ENCODE peak calls at places on chromosomes 4 and X, in five cellular contexts. One of them, this sample, is unnamed.

GRCh38 chr4:143397887-143398286 is 61.2 kb downstream of the GAB1 start:
- DNase-seq in stimulated activated CD4-positive, alpha-beta T cell treated with anti-CD3 and anti-CD28 coated beads, TNF-alpha, amount 100 ng/mL, for 48 hours: no peak
- DNase-seq in GM12891: no peak
- DNase-seq in activated gamma-delta T cell treated with anti-CD3 and anti-CD28 coated beads, Interleukin-2, amount 50 U/mL, for 16 hours: no peak
- DNase-seq in stimulated activated naive B cell treated with anti-CD40 and anti-IgM and Interleukin-4, amounts not matched to agents 10 μg/mL and 1 μg/mL and 100 μg/mL, for 72 hours: no peak
- DNase-seq in this sample: no peak

GRCh38 chr4:14650127-14650526 is 352.2 kb upstream of the CPEB2 start:
- DNase-seq in GM12891: no peak
- DNase-seq in stimulated activated CD4-positive, alpha-beta T cell treated with anti-CD3 and anti-CD28 coated beads, TNF-alpha, amount 100 ng/mL, for 48 hours: no peak
- DNase-seq in stimulated activated naive B cell treated with anti-CD40 and anti-IgM and Interleukin-4, amounts not matched to agents 10 μg/mL and 1 μg/mL and 100 μg/mL, for 72 hours: no peak
- DNase-seq in activated gamma-delta T cell treated with anti-CD3 and anti-CD28 coated beads, Interleukin-2, amount 50 U/mL, for 16 hours: no peak
- DNase-seq in this sample: no peak

GRCh38 chr4:8553216-8553615 is 27.0 kb upstream of the GPR78 start:
- DNase-seq in GM12891: no peak
- DNase-seq in stimulated activated naive B cell treated with anti-CD40 and anti-IgM and Interleukin-4, amounts not matched to agents 10 μg/mL and 1 μg/mL and 100 μg/mL, for 72 hours: no peak
- DNase-seq in stimulated activated CD4-positive, alpha-beta T cell treated with anti-CD3 and anti-CD28 coated beads, TNF-alpha, amount 100 ng/mL, for 48 hours: no peak
- DNase-seq in activated gamma-delta T cell treated with anti-CD3 and anti-CD28 coated beads, Interleukin-2, amount 50 U/mL, for 16 hours: no peak
- DNase-seq in this sample: no peak

GRCh38 chr4:25637581-25638220 is 17.9 kb upstream of the SLC34A2 start:
- DNase-seq in stimulated activated CD4-positive, alpha-beta T cell treated with anti-CD3 and anti-CD28 coated beads, TNF-alpha, amount 100 ng/mL, for 48 hours: no peak
- DNase-seq in GM12891: no peak
- DNase-seq in stimulated activated naive B cell treated with anti-CD40 and anti-IgM and Interleukin-4, amounts not matched to agents 10 μg/mL and 1 μg/mL and 100 μg/mL, for 72 hours: no peak
- DNase-seq in activated gamma-delta T cell treated with anti-CD3 and anti-CD28 coated beads, Interleukin-2, amount 50 U/mL, for 16 hours: no peak
- DNase-seq in this sample: no peak

GRCh38 chr4:16227462-16227868 is 1.2 kb upstream of the TAPT1 start:
- DNase-seq in stimulated activated naive B cell treated with anti-CD40 and anti-IgM and Interleukin-4, amounts not matched to agents 10 μg/mL and 1 μg/mL and 100 μg/mL, for 72 hours: peak; percentile 27
- DNase-seq in GM12891: no peak
- DNase-seq in stimulated activated CD4-positive, alpha-beta T cell treated with anti-CD3 and anti-CD28 coated beads, TNF-alpha, amount 100 ng/mL, for 48 hours: no peak
- DNase-seq in activated gamma-delta T cell treated with anti-CD3 and anti-CD28 coated beads, Interleukin-2, amount 50 U/mL, for 16 hours: no peak
- DNase-seq in this sample: no peak

GRCh38 chrX:103052625-103053024 is 11.3 kb downstream of the BEX1 start:
- DNase-seq in activated gamma-delta T cell treated with anti-CD3 and anti-CD28 coated beads, Interleukin-2, amount 50 U/mL, for 16 hours: no peak
- DNase-seq in GM12891: no peak
- DNase-seq in stimulated activated naive B cell treated with anti-CD40 and anti-IgM and Interleukin-4, amounts not matched to agents 10 μg/mL and 1 μg/mL and 100 μg/mL, for 72 hours: no peak
- DNase-seq in stimulated activated CD4-positive, alpha-beta T cell treated with anti-CD3 and anti-CD28 coated beads, TNF-alpha, amount 100 ng/mL, for 48 hours: no peak
- DNase-seq in this sample: no peak

GRCh38 chrX:44157858-44158257 is 184.7 kb upstream of the NDP start:
- DNase-seq in stimulated activated CD4-positive, alpha-beta T cell treated with anti-CD3 and anti-CD28 coated beads, TNF-alpha, amount 100 ng/mL, for 48 hours: no peak
- DNase-seq in activated gamma-delta T cell treated with anti-CD3 and anti-CD28 coated beads, Interleukin-2, amount 50 U/mL, for 16 hours: no peak
- DNase-seq in stimulated activated naive B cell treated with anti-CD40 and anti-IgM and Interleukin-4, amounts not matched to agents 10 μg/mL and 1 μg/mL and 100 μg/mL, for 72 hours: no peak
- DNase-seq in GM12891: no peak
- DNase-seq in this sample: no peak

GRCh38 chr4:102665527-102665926 is 95.2 kb downstream of the MANBA start:
- DNase-seq in GM12891: no peak
- DNase-seq in activated gamma-delta T cell treated with anti-CD3 and anti-CD28 coated beads, Interleukin-2, amount 50 U/mL, for 16 hours: no peak
- DNase-seq in stimulated activated naive B cell treated with anti-CD40 and anti-IgM and Interleukin-4, amounts not matched to agents 10 μg/mL and 1 μg/mL and 100 μg/mL, for 72 hours: no peak
- DNase-seq in stimulated activated CD4-positive, alpha-beta T cell treated with anti-CD3 and anti-CD28 coated beads, TNF-alpha, amount 100 ng/mL, for 48 hours: no peak
- DNase-seq in this sample: no peak

GRCh38 chrX:155070663-155070974 is 317 bp downstream of the CMC4 start:
- DNase-seq in GM12891: no peak
- DNase-seq in stimulated activated naive B cell treated with anti-CD40 and anti-IgM and Interleukin-4, amounts not matched to agents 10 μg/mL and 1 μg/mL and 100 μg/mL, for 72 hours: no peak
- DNase-seq in stimulated activated CD4-positive, alpha-beta T cell treated with anti-CD3 and anti-CD28 coated beads, TNF-alpha, amount 100 ng/mL, for 48 hours: no peak
- DNase-seq in activated gamma-delta T cell treated with anti-CD3 and anti-CD28 coated beads, Interleukin-2, amount 50 U/mL, for 16 hours: no peak
- DNase-seq in this sample: no peak